ENCODE peak calls at places on chromosomes 1 and 21, in four cellular contexts. W is posterior cingulate gyrus, K is GM04503, M is IMR-90. S is an unnamed sample.

GRCh38 chr21:38244407-38244787 is 12.4 kb upstream of the KCNJ15 start:
- DNase-seq in K (no peak), M (no peak), W (no peak), S (no peak)

GRCh38 chr1:154837034-154837678 is 32.9 kb downstream of the KCNN3 start:
- DNase-seq in K (no peak), M (no peak), W (no peak), S (peak)

GRCh38 chr1:6142036-6142621 is 38.0 kb downstream of the CHD5 start:
- DNase-seq in K (no peak), M (no peak), W (no peak), S (no peak)

GRCh38 chr1:228291906-228292608 is 84.2 kb downstream of the OBSCN start:
- DNase-seq in K (no peak), M (no peak), W (no peak), S (no peak)

GRCh38 chr1:246199086-246199485 is 308.0 kb downstream of the SMYD3 start:
- DNase-seq in M (no peak), K (no peak), W (no peak), S (no peak)

GRCh38 chr1:107357381-107357780 is 216.5 kb downstream of the NTNG1 start:
- DNase-seq in M (no peak), K (peak), W (no peak), S (no peak)

GRCh38 chr21:44455524-44456206 is 355 bp downstream of the LRRC3 start:
- DNase-seq in W (peak), M (no peak), K (no peak), S (no peak)

GRCh38 chr1:247322437-247322836 is 9.2 kb downstream of the ZNF496 start:
- DNase-seq in W (no peak), M (no peak), K (no peak), S (no peak)

GRCh38 chr1:203177471-203178039 is 1.9 kb upstream of the MYBPH start:
- DNase-seq in M (peak), W (no peak), K (no peak), S (no peak)

S was measured in erythroblast.